ENCODE peak calls at places on chromosome 11, in six cellular contexts. P is SK-N-SH, N is fibroblast of lung, I is IMR-90, B is A673, G is heart right ventricle. M is an unnamed sample.

GRCh38 chr11:45234306-45235006 is 51.7 kb downstream of the SYT13 start:
- DNase-seq in B (no peak), I (no peak), P (no peak), N (no peak), G (no peak), M (no peak)

GRCh38 chr11:118340437-118340836 is 2.1 kb downstream of the CD3D start:
- DNase-seq in B (no peak), I (no peak), G (no peak), N (no peak), P (no peak), M (no peak)

GRCh38 chr11:28383471-28383870 is 275.3 kb downstream of the METTL15 start:
- DNase-seq in P (no peak), B (no peak), N (peak; percentile 21), G (no peak), I (peak; percentile 62), M (no peak)

GRCh38 chr11:91100432-91100831 is 877.6 kb upstream of the CHORDC1 start:
- DNase-seq in N (peak; percentile 3), P (no peak), G (no peak), I (peak; percentile 55), B (peak; percentile 31), M (no peak)

GRCh38 chr11:24861440-24861839 is 364.6 kb downstream of the LUZP2 start:
- DNase-seq in I (no peak), B (no peak), P (no peak), G (no peak), N (no peak), M (no peak)

GRCh38 chr11:62575156-62575555 is 1.5 kb upstream of the EEF1G start:
- DNase-seq in N (no peak), B (no peak), P (no peak), I (no peak), G (peak; percentile 39), M (peak; percentile 86)

GRCh38 chr11:108019870-108020540 is 11.3 kb downstream of the CUL5 start:
- DNase-seq in B (peak; percentile 31), I (peak; percentile 25), G (no peak), N (peak; percentile 58), P (no peak), M (no peak)

GRCh38 chr11:78620159-78620558 is 45.5 kb upstream of the NARS2 start:
- DNase-seq in N (no peak), I (no peak), P (no peak), B (no peak), G (no peak), M (no peak)

GRCh38 chr11:66002648-66003225 is 434 bp downstream of the BANF1 start:
- DNase-seq in B (no peak), I (peak; percentile 48), P (no peak), G (no peak), N (peak; percentile 51), M (peak; percentile 78)

GRCh38 chr11:25435197-25435596 is 896.7 kb upstream of the ANO3 start:
- DNase-seq in P (no peak), I (no peak), G (no peak), B (no peak), N (no peak), M (no peak)

GRCh38 chr11:102495161-102496042 is 35.1 kb downstream of the MMP7 start:
- DNase-seq in P (peak; percentile 54), B (peak; percentile 87), N (peak; percentile 91), G (no peak), I (peak; percentile 88), M (no peak)

GRCh38 chr11:2777871-2778629 is 78.3 kb upstream of the KCNQ1OT1 start:
- DNase-seq in G (no peak), I (no peak), P (peak; percentile 66), N (no peak), B (no peak), M (no peak)

GRCh38 chr11:94563176-94563847 is 3.9 kb upstream of the PIWIL4 start:
- DNase-seq in I (peak; percentile 77), N (peak; percentile 55), G (no peak), B (peak; percentile 28), P (no peak), M (no peak)

GRCh38 chr11:128802358-128802981 is 64.6 kb downstream of the KCNJ1 start:
- DNase-seq in P (peak; percentile 65), G (no peak), N (peak; percentile 15), B (peak; percentile 61), I (no peak), M (no peak)

GRCh38 chr11:17595526-17596309 is 48.7 kb downstream of the OTOG start:
- DNase-seq in I (no peak), B (no peak), N (no peak), P (no peak), G (no peak), M (no peak)

GRCh38 chr11:94151903-94152677 is 23.4 kb downstream of the PANX1 start:
- DNase-seq in B (peak; percentile 76), G (no peak), N (peak; percentile 76), I (peak; percentile 91), P (peak; percentile 35), M (no peak)

GRCh38 chr11:44046202-44046601 is 1.6 kb upstream of the ACCSL start:
- DNase-seq in I (no peak), N (no peak), B (no peak), G (no peak), P (no peak), M (no peak)

GRCh38 chr11:33893711-33894401 is 2.0 kb upstream of the LMO2 start:
- DNase-seq in I (no peak), N (no peak), P (no peak), G (no peak), B (no peak), M (no peak)

GRCh38 chr11:33895752-33896137 is 3.9 kb upstream of the LMO2 start:
- DNase-seq in I (no peak), N (no peak), B (peak; percentile 90), G (no peak), P (no peak), M (no peak)

GRCh38 chr11:33894402-33894754 is 2.5 kb upstream of the LMO2 start:
- DNase-seq in I (no peak), P (no peak), N (no peak), G (no peak), B (no peak), M (no peak)

GRCh38 chr11:33891714-33892327 is at the start of gene LMO2:
- DNase-seq in B (peak; percentile 54), P (no peak), I (no peak), G (no peak), N (no peak), M (no peak)

GRCh38 chr11:33892906-33893594 is 1.2 kb upstream of the LMO2 start:
- DNase-seq in B (no peak), P (no peak), G (no peak), I (no peak), N (no peak), M (no peak)
- H3K27ac ChIP-seq in B (no peak overlapping the region), P (no peak overlapping the region), G (peak overlapping the region; percentile 79), I (no peak overlapping the region), N (no peak overlapping the region), M (no peak overlapping the region)

DNA sequence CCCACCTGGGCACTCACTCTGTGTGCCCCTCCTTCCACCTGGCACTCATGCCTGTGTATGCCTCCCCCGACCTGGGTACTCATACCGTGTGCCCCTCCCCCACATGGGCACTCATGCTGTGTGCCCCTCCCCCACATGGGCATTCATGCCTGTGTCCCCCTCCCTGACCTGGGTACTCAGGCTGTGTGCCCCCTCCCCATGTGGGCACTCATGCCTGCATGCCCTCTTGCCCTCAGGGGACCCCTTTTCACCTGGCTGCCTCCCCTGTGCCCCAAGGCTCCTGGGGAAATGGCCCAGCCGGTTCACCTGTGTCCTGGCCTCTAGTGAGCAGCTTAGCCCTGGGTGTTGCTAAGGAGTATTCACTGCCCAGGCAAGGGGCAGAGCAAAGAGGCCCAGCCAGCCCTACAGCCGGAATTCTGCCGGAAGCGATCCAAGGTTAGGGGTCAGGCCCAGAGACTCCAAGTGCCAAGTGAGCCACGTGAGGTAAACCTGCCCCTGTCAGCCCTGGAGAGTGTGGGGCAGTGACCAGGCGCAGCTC is 5.7 kb upstream of the IFITM10 start:
- DNase-seq in I (no peak), G (peak; percentile 39), N (no peak), B (no peak), P (no peak), M (no peak)
- H3K27ac ChIP-seq in I (no peak overlapping the region), G (peak overlapping the region; percentile 98), N (no peak overlapping the region), B (no peak overlapping the region), P (no peak overlapping the region), M (no peak overlapping the region)

GRCh38 chr11:48043111-48043997 is 63.0 kb downstream of the PTPRJ start:
- DNase-seq in I (no peak), P (no peak), N (no peak), B (no peak), G (no peak), M (no peak)
- H3K27ac ChIP-seq in I (no peak overlapping the region), P (no peak overlapping the region), N (no peak overlapping the region), B (no peak overlapping the region), G (peak overlapping the region; percentile 73), M (no peak overlapping the region)

GRCh38 chr11:85774256-85775097 is 36.5 kb downstream of the SYTL2 start:
- DNase-seq in B (no peak), I (no peak), N (no peak), G (no peak), P (no peak), M (no peak)

GRCh38 chr11:85779956-85780640 is 30.8 kb downstream of the SYTL2 start:
- DNase-seq in G (no peak), B (no peak), N (no peak), I (peak; percentile 61), P (no peak), M (no peak)

GRCh38 chr11:85772700-85773099 is 38.2 kb downstream of the SYTL2 start:
- DNase-seq in P (no peak), N (peak; percentile 76), G (no peak), I (peak; percentile 87), B (no peak), M (no peak)

GRCh38 chr11:85771568-85771967 is 39.4 kb downstream of the SYTL2 start:
- DNase-seq in B (no peak), G (no peak), I (no peak), P (no peak), N (no peak), M (no peak)

GRCh38 chr11:85776951-85777602 is 33.9 kb downstream of the SYTL2 start:
- DNase-seq in I (no peak), G (no peak), B (no peak), N (no peak), P (no peak), M (no peak)
- H3K27ac ChIP-seq in I (no peak overlapping the region), G (no peak overlapping the region), B (no peak overlapping the region), N (no peak overlapping the region), P (no peak overlapping the region), M (no peak overlapping the region)